ENCODE peak calls at places on chromosomes 12 and 14, in four cellular contexts. X is right lobe of liver, D is breast epithelium, Q is heart left ventricle. N is an unnamed sample.

GRCh38 chr12:116200812-116201211 is 76.7 kb downstream of the MED13L start:
- DNase-seq in X (no peak), Q (no peak), D (no peak), N (no peak)

GRCh38 chr12:30985814-30986452 is 59.4 kb downstream of the TSPAN11 start:
- DNase-seq in D (no peak), Q (no peak), X (peak; percentile 57), N (no peak)

GRCh38 chr14:91231446-91231845 is 13.1 kb downstream of the GPR68 start:
- DNase-seq in Q (no peak), X (no peak), D (no peak), N (no peak)

GRCh38 chr14:100636559-100636958 is 49.3 kb upstream of the BEGAIN start:
- DNase-seq in D (no peak), Q (no peak), X (no peak), N (no peak)

GRCh38 chr12:112163056-112163455 is 37.7 kb downstream of the TRAFD1 start:
- DNase-seq in X (no peak), Q (no peak), D (no peak), N (no peak)

GRCh38 chr12:64672925-64673409 is 62.7 kb downstream of the RASSF3 start:
- DNase-seq in X (peak; percentile 68), Q (peak; percentile 71), D (no peak), N (peak; percentile 91)

GRCh38 chr12:53498235-53498630 is 1.0 kb downstream of the MAP3K12 start:
- DNase-seq in D (no peak), Q (no peak), X (no peak), N (no peak)

GRCh38 chr14:64906022-64906421 is 8.2 kb upstream of the CHURC1 start:
- DNase-seq in Q (no peak), X (no peak), D (no peak), N (no peak)

GRCh38 chr14:100286484-100287191 is 19.6 kb downstream of the SLC25A29 start:
- DNase-seq in D (peak; percentile 28), X (no peak), Q (no peak), N (peak; percentile 46)

GRCh38 chr12:56222531-56222895 is 791 bp upstream of the RNF41 start:
- DNase-seq in X (no peak), Q (no peak), D (no peak), N (no peak)

GRCh38 chr12:56223571-56224101 is 506 bp upstream of the NABP2 start:
- DNase-seq in X (no peak), D (no peak), Q (no peak), N (no peak)

GRCh38 chr12:56221757-56222530 is at the start of gene RNF41:
- DNase-seq in D (peak; percentile 98), X (peak; percentile 96), Q (peak; percentile 98), N (peak; percentile 97)

GRCh38 chr12:56224954-56225353 is 812 bp downstream of the NABP2 start:
- DNase-seq in D (no peak), X (no peak), Q (no peak), N (no peak)

DNA sequence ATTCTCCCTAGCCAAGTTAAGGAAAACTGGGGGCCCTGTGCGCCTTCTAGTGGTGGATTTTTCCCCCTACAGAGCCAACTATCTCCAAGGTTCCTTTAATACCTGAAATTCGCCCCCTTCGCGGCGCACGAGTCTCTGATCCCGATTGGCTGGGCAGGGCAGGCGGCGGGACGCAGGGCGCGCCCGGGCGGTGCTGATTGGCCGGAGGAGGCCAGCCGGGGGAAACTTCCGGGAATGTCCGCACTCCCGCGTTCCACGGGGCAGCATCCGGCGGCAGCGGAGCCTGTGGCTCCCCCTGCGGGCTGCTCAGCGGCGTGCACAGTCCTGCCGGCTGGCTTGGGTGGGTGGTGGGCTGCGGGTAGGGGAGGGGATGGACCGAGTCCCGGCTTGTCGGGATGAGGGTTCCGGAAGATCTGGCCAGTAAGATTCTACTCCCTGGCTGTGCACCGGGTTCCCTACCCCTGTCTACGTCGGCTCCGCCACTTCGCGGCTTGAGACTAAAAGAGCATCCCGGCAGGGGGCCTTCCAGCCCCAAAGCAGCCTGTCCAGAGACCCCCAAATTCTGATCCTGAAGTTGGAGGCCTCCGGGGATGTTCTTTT is at the start of gene NABP2:
- DNase-seq in Q (peak; percentile 99), D (peak; percentile 98), X (peak; percentile 98), N (peak; percentile 98)
- TF ChIP-seq POLR2A in Q (no peak), D (no peak), X (peak; percentile 46), N (peak; percentile 61)

DNA sequence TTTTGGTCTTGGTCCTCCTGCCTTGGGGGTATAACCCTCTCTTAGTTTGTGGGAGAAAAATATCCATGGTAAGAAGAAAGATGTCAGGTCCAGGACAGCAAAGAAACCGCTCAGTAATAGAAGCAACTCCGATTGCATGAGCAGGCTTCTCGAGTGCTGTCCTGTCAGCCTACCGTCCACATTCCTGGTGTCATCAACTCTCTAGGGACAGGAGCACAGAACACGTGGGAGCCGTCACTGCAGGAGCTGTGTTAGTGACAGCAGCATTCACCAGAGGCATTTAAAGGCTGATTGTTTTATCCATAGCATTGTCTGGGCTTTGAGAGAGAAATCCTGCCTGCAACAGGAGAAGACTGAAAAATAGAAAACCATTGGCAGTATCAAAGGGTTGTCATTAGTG is 244.2 kb downstream of the CACNA1C start:
- DNase-seq in Q (no peak), X (no peak), D (no peak), N (no peak)
- H3K27ac ChIP-seq in Q (no peak overlapping the region), X (no peak overlapping the region), D (no peak overlapping the region), N (no peak overlapping the region)

GRCh38 chr12:26939953-26940352 is 1.7 kb downstream of the FGFR1OP2 start:
- DNase-seq in Q (no peak), X (no peak), D (no peak), N (no peak)
- H3K4me1 ChIP-seq in Q (peaks cover 64% of the 10 kb centered on the region), X (peaks cover 13% of the 10 kb centered on the region), D (no peaks in the 10 kb centered on the region), N (no peaks in the 10 kb centered on the region)

GRCh38 chr12:132828706-132829534 is at the start of gene GOLGA3:
- DNase-seq in Q (peak; percentile 95), X (peak; percentile 96), D (peak; percentile 93), N (peak; percentile 94)
- TF ChIP-seq POLR2A in Q (no peak), X (peak; percentile 43), D (peak; percentile 34), N (peak; percentile 57)

DNA sequence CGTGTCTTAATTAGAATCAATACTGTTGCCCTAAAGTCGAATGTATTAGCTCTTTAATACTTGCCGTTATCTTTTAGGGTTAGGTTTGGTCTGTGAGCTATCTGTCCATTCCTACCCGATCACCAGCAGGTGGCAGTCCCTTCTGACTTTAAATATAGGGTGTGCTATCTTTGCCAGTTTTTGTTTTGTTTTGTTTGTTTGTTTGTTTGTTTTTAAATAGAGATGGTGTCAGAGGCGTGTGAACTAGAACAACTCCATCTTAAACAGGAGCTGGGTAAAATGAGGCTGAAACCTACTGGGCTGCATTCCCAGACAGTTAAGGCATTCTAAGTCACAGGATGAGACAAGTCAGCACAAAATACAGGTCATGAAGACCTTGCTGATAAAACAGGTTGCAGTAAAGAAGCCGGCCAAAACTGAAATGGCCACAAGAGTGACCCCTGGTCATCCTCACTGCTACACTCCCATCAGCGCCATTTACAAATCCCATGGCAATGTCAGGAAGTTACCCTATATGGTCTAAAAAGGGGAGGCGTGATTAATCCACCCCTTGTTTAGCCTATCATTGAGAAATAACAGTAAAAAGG is 1.5 kb downstream of the ATF1 start:
- DNase-seq in Q (no peak), D (no peak), X (peak; percentile 22), N (no peak)
- H3K27ac ChIP-seq in Q (peak overlapping the region; percentile 97), D (peak overlapping the region; percentile 94), X (no peak overlapping the region), N (peak overlapping the region; percentile 96)

GRCh38 chr12:7142057-7142644 is 12.0 kb downstream of the CLSTN3 start:
- DNase-seq in X (peak; percentile 5), Q (no peak), D (no peak), N (no peak)

GRCh38 chr12:7144414-7145120 is 14.4 kb downstream of the CLSTN3 start:
- DNase-seq in X (peak; percentile 9), D (no peak), Q (no peak), N (no peak)

GRCh38 chr12:7143564-7143963 is 13.4 kb downstream of the CLSTN3 start:
- DNase-seq in D (peak; percentile 7), Q (no peak), X (peak; percentile 10), N (no peak)

GRCh38 chr12:7141351-7142005 is 11.3 kb downstream of the CLSTN3 start:
- DNase-seq in Q (no peak), D (no peak), X (no peak), N (no peak)

DNA sequence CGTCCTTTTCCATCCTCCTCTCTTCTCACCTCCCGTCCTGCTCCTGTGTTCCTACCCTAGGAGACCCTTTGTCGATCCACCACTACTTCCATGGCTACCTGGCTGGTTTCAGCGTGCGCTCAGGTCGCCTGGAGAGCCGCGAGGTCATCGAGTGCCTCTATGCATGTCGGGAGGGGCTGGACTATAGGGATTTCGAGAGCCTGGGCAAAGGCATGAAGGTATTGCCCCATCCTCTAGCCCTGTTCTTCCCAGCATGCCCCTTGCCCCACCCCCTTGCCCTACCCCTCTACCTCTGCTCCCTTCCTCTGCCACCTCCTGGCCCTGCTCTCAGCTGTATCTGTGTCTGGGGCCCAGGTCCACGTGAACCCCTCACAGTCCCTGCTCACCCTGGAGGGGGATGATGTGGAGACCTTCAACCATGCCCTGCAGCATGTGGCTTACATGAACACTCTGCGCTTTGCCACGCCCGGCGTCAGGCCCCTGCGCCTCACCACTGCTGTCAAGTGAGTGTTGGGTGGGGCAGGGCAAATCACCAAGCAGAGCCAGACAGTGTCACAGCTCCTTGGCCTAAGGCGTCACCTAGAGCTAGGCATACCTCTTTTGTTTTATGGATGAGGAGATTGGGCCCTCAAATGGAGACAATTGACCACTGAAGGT is 12.8 kb downstream of the CLSTN3 start:
- DNase-seq in D (no peak), X (peak; percentile 31), Q (no peak), N (no peak)
- H3K4me1 ChIP-seq in D (no peaks in the 10 kb centered on the region), X (peaks cover 5% of the 10 kb centered on the region), Q (no peaks in the 10 kb centered on the region), N (no peaks in the 10 kb centered on the region)

DNA sequence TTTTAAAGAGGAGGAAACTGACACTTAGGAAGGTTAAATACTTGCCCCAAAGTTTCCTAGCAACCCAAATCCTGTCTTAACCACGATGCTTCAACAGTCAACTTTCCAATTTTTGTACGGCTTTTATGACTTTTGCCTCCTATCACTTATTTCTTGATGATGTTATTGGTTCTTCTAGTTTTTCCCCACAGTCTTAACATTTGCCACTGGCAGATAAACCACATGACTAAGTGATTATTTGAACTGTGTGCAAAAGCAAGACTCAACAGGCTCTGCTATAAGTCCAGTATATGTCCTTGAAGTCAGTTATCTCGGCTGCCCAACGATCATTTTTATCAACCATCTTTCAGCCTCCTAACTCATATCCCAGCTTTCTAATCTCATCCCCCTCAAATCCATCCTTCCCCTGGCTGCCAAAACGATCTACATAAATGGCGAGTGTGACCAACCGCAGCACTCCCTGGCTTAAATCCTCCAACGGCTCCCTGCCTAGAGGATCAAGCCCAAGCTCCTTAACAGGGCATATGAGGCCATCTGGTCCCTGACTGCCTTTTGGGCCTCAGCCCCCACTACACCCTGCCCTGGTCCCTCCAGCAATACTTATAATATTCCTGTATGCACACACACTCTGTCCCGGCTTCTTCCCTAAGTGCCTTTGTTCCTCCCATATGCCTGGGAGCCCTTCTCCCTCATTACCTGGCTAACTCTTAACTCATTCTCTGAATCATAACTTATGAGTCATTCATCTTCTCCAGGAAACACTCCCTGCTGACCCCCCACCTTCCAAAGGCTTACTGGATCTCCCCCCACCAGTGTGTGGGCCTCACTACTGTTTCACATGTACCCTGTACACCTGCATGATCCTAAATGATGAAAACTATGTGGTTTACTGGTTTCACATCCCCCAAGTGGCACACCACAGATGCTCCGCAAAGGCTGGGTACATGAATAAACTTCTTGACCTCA is 8.8 kb downstream of the VPS37B start:
- DNase-seq in X (no peak), D (no peak), Q (no peak), N (peak; percentile 80)
- TF ChIP-seq POLR2A in X (no peak), D (no peak), Q (no peak), N (peak; percentile 32)

N was measured in Peyer's patch.